ENCODE peak calls at places on chromosomes 3 and 15, in eight cellular contexts. X is tibial nerve, B is heart left ventricle, Q is ovary, M is cardiac muscle cell, G is uterus, V is body of pancreas, A is endodermal cell. W is an unnamed sample.
A peak's percentile ranks its signal among the peaks of the same experiment; 100 is the strongest.

GRCh38 chr3:122535964-122536363 is 21.2 kb upstream of the KPNA1 start:
- DNase-seq in X (no peak), B (no peak), Q (no peak), M (no peak), G (no peak), V (no peak), A (peak; percentile 79), W (no peak)

GRCh38 chr15:36682091-36682490 is 102.7 kb downstream of the CDIN1 start:
- DNase-seq in X (no peak), B (no peak), Q (no peak), M (no peak), G (no peak), V (no peak), A (no peak), W (peak; percentile 18)

GRCh38 chr3:116770815-116771450 is 61.4 kb downstream of the TUSC7 start:
- DNase-seq in X (peak; percentile 21), B (peak; percentile 18), Q (peak; percentile 57), M (peak; percentile 86), G (peak; percentile 42), V (peak; percentile 65), A (peak; percentile 93), W (peak; percentile 80)

GRCh38 chr15:95019907-95020306 is 788.5 kb downstream of the MCTP2 start:
- DNase-seq in X (no peak), B (no peak), Q (no peak), M (no peak), G (no peak), V (no peak), A (no peak), W (no peak)

GRCh38 chr3:138347084-138347483 is 1.3 kb upstream of the MRAS start:
- DNase-seq in X (no peak), B (no peak), Q (no peak), M (no peak), G (no peak), V (no peak), A (no peak), W (no peak)

GRCh38 chr3:110314512-110315114 is 757.0 kb upstream of the NECTIN3 start:
- DNase-seq in X (peak; percentile 15), B (peak; percentile 20), Q (no peak), M (peak; percentile 86), G (peak; percentile 16), V (peak; percentile 65), A (peak; percentile 86), W (peak; percentile 65)

GRCh38 chr3:146969356-146969755 is 364.2 kb upstream of the PLSCR5 start:
- DNase-seq in X (no peak), B (no peak), Q (no peak), M (no peak), G (no peak), V (no peak), A (no peak), W (peak; percentile 59)

GRCh38 chr3:131735121-131735520 is 232.3 kb upstream of the MRPL3 start:
- DNase-seq in X (no peak), B (no peak), Q (no peak), M (no peak), G (no peak), V (no peak), A (no peak), W (peak; percentile 62)

GRCh38 chr3:26647078-26647477 is 24.5 kb downstream of the LRRC3B start:
- DNase-seq in X (no peak), B (no peak), Q (no peak), M (no peak), G (no peak), V (no peak), A (no peak), W (no peak)

GRCh38 chr3:174441588-174442316 is 417.4 kb upstream of the NAALADL2 start:
- DNase-seq in X (no peak), B (no peak), Q (no peak), M (no peak), G (no peak), V (no peak), A (no peak), W (peak; percentile 48)

GRCh38 chr3:150168694-150169093 is 198.0 kb upstream of the PFN2 start:
- DNase-seq in X (peak; percentile 14), B (peak; percentile 70), Q (no peak), M (peak; percentile 28), G (peak; percentile 53), V (peak; percentile 62), A (no peak), W (no peak)

GRCh38 chr3:185701891-185702563 is 115.9 kb downstream of the SENP2 start:
- DNase-seq in X (no peak), B (no peak), Q (no peak), M (no peak), G (no peak), V (peak; percentile 30), A (no peak), W (no peak)

GRCh38 chr3:16508591-16508995 is 4.9 kb downstream of the RFTN1 start:
- DNase-seq in X (no peak), B (no peak), Q (no peak), M (no peak), G (no peak), V (no peak), A (no peak), W (peak; percentile 26)

GRCh38 chr15:90530250-90531051 is 728 bp downstream of the CRTC3 start:
- DNase-seq in X (peak; percentile 19), B (peak; percentile 63), Q (peak; percentile 80), M (peak; percentile 50), G (peak; percentile 41), V (peak; percentile 59), A (peak; percentile 79), W (peak; percentile 37)

GRCh38 chr3:36487616-36488015 is 107.3 kb downstream of the STAC start:
- DNase-seq in X (no peak), B (no peak), Q (no peak), M (no peak), G (no peak), V (no peak), A (no peak), W (no peak)

GRCh38 chr3:187641319-187641976 is 28.7 kb downstream of the SST start:
- DNase-seq in X (no peak), B (no peak), Q (no peak), M (no peak), G (no peak), V (no peak), A (no peak), W (no peak)

GRCh38 chr15:30001592-30001991 is 81.2 kb upstream of the GOLGA8J start:
- DNase-seq in X (peak; percentile 32), B (no peak), Q (no peak), M (no peak), G (no peak), V (no peak), A (no peak), W (no peak)

GRCh38 chr3:192571197-192571791 is 156.0 kb downstream of the FGF12 start:
- DNase-seq in X (peak; percentile 15), B (peak; percentile 60), Q (peak; percentile 71), M (no peak), G (peak; percentile 69), V (peak; percentile 40), A (no peak), W (peak; percentile 57)

GRCh38 chr3:172174396-172175253 is 135.2 kb downstream of the FNDC3B start:
- DNase-seq in X (no peak), B (no peak), Q (no peak), M (no peak), G (no peak), V (no peak), A (peak; percentile 76), W (no peak)

GRCh38 chr3:94990952-94991705 is 928.3 kb downstream of the NSUN3 start:
- DNase-seq in X (no peak), B (no peak), Q (no peak), M (no peak), G (no peak), V (no peak), A (no peak), W (no peak)

GRCh38 chr3:62607287-62608029 is 234.1 kb upstream of the FEZF2 start:
- DNase-seq in X (no peak), B (peak; percentile 51), Q (no peak), M (no peak), G (no peak), V (no peak), A (no peak), W (peak; percentile 84)

GRCh38 chr15:80489030-80489594 is 84.9 kb downstream of the ARNT2 start:
- DNase-seq in X (no peak), B (no peak), Q (no peak), M (no peak), G (no peak), V (no peak), A (no peak), W (peak; percentile 80)

GRCh38 chr15:58065011-58065444 is 483 bp downstream of the ALDH1A2 start:
- DNase-seq in X (no peak), B (peak; percentile 20), Q (peak; percentile 56), M (no peak), G (peak; percentile 41), V (peak; percentile 14), A (peak; percentile 67), W (no peak)
- H3K4me3 ChIP-seq in X (peak overlapping the region; percentile 20), B (peak overlapping the region; percentile 62), Q (peak overlapping the region; percentile 58), M (peak overlapping the region; percentile 38), G (peak overlapping the region; percentile 53), V (peak overlapping the region; percentile 36), A (no peak overlapping the region), W (no peak overlapping the region)

DNA sequence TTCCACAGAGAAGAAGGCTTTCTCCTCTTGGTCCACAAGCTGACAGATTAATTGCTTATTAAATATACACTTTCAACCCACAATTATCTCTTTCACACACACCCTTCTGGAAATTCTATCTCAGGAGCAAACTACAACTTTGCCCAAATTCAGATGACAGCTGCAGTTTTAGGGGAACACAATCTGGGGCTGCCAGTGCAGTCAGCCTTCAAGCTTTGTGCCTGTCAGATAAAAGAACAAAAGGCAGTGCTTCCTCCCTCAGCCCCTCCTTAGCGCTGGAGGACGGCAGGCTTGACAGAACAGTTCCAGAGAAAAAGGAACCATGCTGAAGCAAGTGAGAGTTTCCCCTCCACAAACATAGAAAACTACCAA is 99.6 kb downstream of the TMCC1 start:
- DNase-seq in X (no peak), B (no peak), Q (no peak), M (peak; percentile 41), G (no peak), V (no peak), A (peak; percentile 70), W (no peak)
- H3K4me3 ChIP-seq in X (no peak overlapping the region), B (peak overlapping the region; percentile 24), Q (no peak overlapping the region), M (no peak overlapping the region), G (no peak overlapping the region), V (no peak overlapping the region), A (peak overlapping the region; percentile 68), W (peak overlapping the region; percentile 23)

GRCh38 chr15:74490339-74490689 is 29.4 kb upstream of the UBL7 start:
- DNase-seq in X (no peak), B (no peak), Q (no peak), M (no peak), G (no peak), V (no peak), A (no peak), W (no peak)

GRCh38 chr15:74489518-74490338 is 28.8 kb upstream of the UBL7 start:
- DNase-seq in X (no peak), B (peak; percentile 18), Q (peak; percentile 43), M (peak; percentile 66), G (peak; percentile 24), V (peak; percentile 31), A (peak; percentile 90), W (peak; percentile 36)
- H3K4me3 ChIP-seq in X (no peak overlapping the region), B (no peak overlapping the region), Q (no peak overlapping the region), M (no peak overlapping the region), G (no peak overlapping the region), V (no peak overlapping the region), A (no peak overlapping the region), W (no peak overlapping the region)

DNA sequence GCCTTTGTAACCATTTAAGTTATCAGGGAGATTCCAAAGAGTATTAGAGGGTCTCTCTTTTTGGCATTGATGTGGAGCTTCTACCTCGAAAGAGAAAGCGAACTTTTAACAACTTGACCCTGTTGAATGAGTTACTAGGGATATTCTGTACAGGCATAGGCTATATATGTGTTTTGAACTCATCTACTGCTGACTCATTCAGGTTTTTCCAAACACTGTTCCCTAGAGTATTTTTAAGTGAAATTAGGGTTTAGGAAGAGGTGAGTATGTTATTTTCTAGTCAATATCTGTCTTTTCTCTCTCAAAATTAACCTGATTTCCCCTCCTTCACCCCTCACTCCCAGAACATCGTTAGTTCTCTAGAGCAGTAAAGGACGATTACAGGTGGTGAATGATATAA is 228.1 kb upstream of the C2CD4B start:
- DNase-seq in X (no peak), B (no peak), Q (no peak), M (no peak), G (no peak), V (no peak), A (no peak), W (no peak)
- H3K4me3 ChIP-seq in X (no peak overlapping the region), B (no peak overlapping the region), Q (no peak overlapping the region), M (no peak overlapping the region), G (no peak overlapping the region), V (no peak overlapping the region), A (peak overlapping the region; percentile 98), W (no peak overlapping the region)

W was measured in astrocyte of the spinal cord.